ENCODE peak calls at places on chromosomes 1 and 21, in seven cellular contexts. One of them, this sample, is unnamed.
A peak's percentile ranks its signal among the peaks of the same experiment; 100 is the strongest.

GRCh38 chr1:48177257-48177656 is 45.3 kb upstream of the SLC5A9 start:
- DNase-seq in thoracic aorta: no peak
- DNase-seq in uterus: no peak
- DNase-seq in WERI-Rb-1: no peak
- DNase-seq in AG04450: no peak
- DNase-seq in pancreas: no peak
- DNase-seq in right atrium auricular region: no peak
- DNase-seq in this sample: no peak

GRCh38 chr1:188514917-188515316 is 1686.2 kb downstream of the PLA2G4A start:
- DNase-seq in thoracic aorta: no peak
- DNase-seq in uterus: no peak
- DNase-seq in WERI-Rb-1: no peak
- DNase-seq in AG04450: no peak
- DNase-seq in pancreas: no peak
- DNase-seq in right atrium auricular region: no peak
- DNase-seq in this sample: no peak

GRCh38 chr1:214551436-214552173 is at the start of gene PTPN14:
- DNase-seq in thoracic aorta: peak; percentile 36
- DNase-seq in uterus: peak; percentile 92
- DNase-seq in WERI-Rb-1: peak; percentile 68
- DNase-seq in AG04450: peak; percentile 87
- DNase-seq in pancreas: peak; percentile 91
- DNase-seq in right atrium auricular region: peak; percentile 89
- DNase-seq in this sample: peak; percentile 85

GRCh38 chr1:201503397-201504176 is 3.3 kb downstream of the CSRP1 start:
- DNase-seq in thoracic aorta: peak; percentile 62
- DNase-seq in uterus: peak; percentile 84
- DNase-seq in WERI-Rb-1: peak; percentile 63
- DNase-seq in AG04450: peak; percentile 98
- DNase-seq in pancreas: no peak
- DNase-seq in right atrium auricular region: peak; percentile 83
- DNase-seq in this sample: peak; percentile 97

GRCh38 chr1:25890249-25891034 is 14.9 kb upstream of the PAQR7 start:
- DNase-seq in thoracic aorta: no peak
- DNase-seq in uterus: no peak
- DNase-seq in WERI-Rb-1: no peak
- DNase-seq in AG04450: no peak
- DNase-seq in pancreas: no peak
- DNase-seq in right atrium auricular region: no peak
- DNase-seq in this sample: peak; percentile 98

GRCh38 chr1:116990612-116991151 is 10.9 kb upstream of the CD101 start:
- DNase-seq in thoracic aorta: peak; percentile 60
- DNase-seq in uterus: peak; percentile 31
- DNase-seq in WERI-Rb-1: no peak
- DNase-seq in AG04450: no peak
- DNase-seq in pancreas: no peak
- DNase-seq in right atrium auricular region: peak; percentile 95
- DNase-seq in this sample: peak; percentile 90

GRCh38 chr1:81801032-81801833 is 499 bp downstream of the ADGRL2 start:
- DNase-seq in thoracic aorta: peak; percentile 38
- DNase-seq in uterus: peak; percentile 74
- DNase-seq in WERI-Rb-1: peak; percentile 96
- DNase-seq in AG04450: peak; percentile 66
- DNase-seq in pancreas: peak; percentile 72
- DNase-seq in right atrium auricular region: peak; percentile 81
- DNase-seq in this sample: peak; percentile 77

GRCh38 chr1:207059881-207060280 is 6.8 kb downstream of the PFKFB2 start:
- DNase-seq in thoracic aorta: no peak
- DNase-seq in uterus: no peak
- DNase-seq in WERI-Rb-1: no peak
- DNase-seq in AG04450: no peak
- DNase-seq in pancreas: no peak
- DNase-seq in right atrium auricular region: no peak
- DNase-seq in this sample: no peak

GRCh38 chr21:43767498-43767979 is 8.6 kb downstream of the CSTB start:
- DNase-seq in thoracic aorta: no peak
- DNase-seq in uterus: no peak
- DNase-seq in WERI-Rb-1: no peak
- DNase-seq in AG04450: no peak
- DNase-seq in pancreas: no peak
- DNase-seq in right atrium auricular region: no peak
- DNase-seq in this sample: no peak

GRCh38 chr1:92933459-92933858 is 27.8 kb downstream of the DIPK1A start:
- DNase-seq in thoracic aorta: no peak
- DNase-seq in uterus: no peak
- DNase-seq in WERI-Rb-1: no peak
- DNase-seq in AG04450: no peak
- DNase-seq in pancreas: no peak
- DNase-seq in right atrium auricular region: no peak
- DNase-seq in this sample: peak; percentile 94

GRCh38 chr1:92929461-92929860 is 31.8 kb downstream of the DIPK1A start:
- DNase-seq in thoracic aorta: no peak
- DNase-seq in uterus: no peak
- DNase-seq in WERI-Rb-1: no peak
- DNase-seq in AG04450: no peak
- DNase-seq in pancreas: no peak
- DNase-seq in right atrium auricular region: no peak
- DNase-seq in this sample: peak; percentile 38

GRCh38 chr1:92934395-92935378 is 26.6 kb downstream of the DIPK1A start:
- DNase-seq in thoracic aorta: no peak
- DNase-seq in uterus: peak; percentile 40
- DNase-seq in WERI-Rb-1: no peak
- DNase-seq in AG04450: peak; percentile 50
- DNase-seq in pancreas: no peak
- DNase-seq in right atrium auricular region: no peak
- DNase-seq in this sample: peak; percentile 33

GRCh38 chr1:92927870-92928269 is 33.4 kb downstream of the DIPK1A start:
- DNase-seq in thoracic aorta: no peak
- DNase-seq in uterus: no peak
- DNase-seq in WERI-Rb-1: no peak
- DNase-seq in AG04450: no peak
- DNase-seq in pancreas: no peak
- DNase-seq in right atrium auricular region: no peak
- DNase-seq in this sample: no peak

DNA sequence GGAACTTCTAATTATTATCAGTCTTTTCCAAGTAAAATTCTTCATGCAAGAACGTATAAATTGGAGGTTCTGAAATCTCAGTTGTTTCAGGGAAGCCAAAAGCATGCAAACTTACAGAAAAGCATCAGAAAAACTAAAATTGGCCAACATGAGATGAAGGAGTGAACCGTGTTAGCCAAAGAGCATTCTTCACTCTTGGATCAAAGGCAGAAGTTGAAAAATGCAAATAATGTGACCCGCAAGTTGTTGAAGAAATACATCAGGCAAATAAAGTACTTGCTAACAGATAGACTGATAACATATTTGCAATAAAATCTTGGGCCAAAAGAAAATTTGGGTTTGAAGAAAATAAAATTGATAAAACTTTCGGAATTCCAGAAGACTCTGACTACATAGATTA is 29.6 kb downstream of the DIPK1A start:
- DNase-seq in thoracic aorta: no peak
- DNase-seq in uterus: no peak
- DNase-seq in WERI-Rb-1: no peak
- DNase-seq in AG04450: no peak
- DNase-seq in pancreas: no peak
- DNase-seq in right atrium auricular region: no peak
- DNase-seq in this sample: no peak
- TF ChIP-seq CTCF in thoracic aorta: no peak
- TF ChIP-seq CTCF in uterus: no peak
- TF ChIP-seq CTCF in WERI-Rb-1: no peak
- TF ChIP-seq CTCF in AG04450: no peak
- TF ChIP-seq CTCF in pancreas: no peak
- TF ChIP-seq CTCF in right atrium auricular region: no peak
- TF ChIP-seq CTCF in this sample: no peak

GRCh38 chr1:2043886-2044285 is 6.3 kb upstream of the PRKCZ start:
- DNase-seq in thoracic aorta: no peak
- DNase-seq in uterus: no peak
- DNase-seq in WERI-Rb-1: no peak
- DNase-seq in AG04450: no peak
- DNase-seq in pancreas: no peak
- DNase-seq in right atrium auricular region: no peak
- DNase-seq in this sample: no peak

GRCh38 chr1:2045468-2046224 is 4.6 kb upstream of the PRKCZ start:
- DNase-seq in thoracic aorta: no peak
- DNase-seq in uterus: no peak
- DNase-seq in WERI-Rb-1: no peak
- DNase-seq in AG04450: no peak
- DNase-seq in pancreas: no peak
- DNase-seq in right atrium auricular region: no peak
- DNase-seq in this sample: no peak

GRCh38 chr1:2046225-2046917 is 3.8 kb upstream of the PRKCZ start:
- DNase-seq in thoracic aorta: no peak
- DNase-seq in uterus: no peak
- DNase-seq in WERI-Rb-1: peak; percentile 92
- DNase-seq in AG04450: no peak
- DNase-seq in pancreas: peak; percentile 94
- DNase-seq in right atrium auricular region: no peak
- DNase-seq in this sample: peak; percentile 49

GRCh38 chr1:2042830-2043773 is 7.1 kb upstream of the PRKCZ start:
- DNase-seq in thoracic aorta: no peak
- DNase-seq in uterus: no peak
- DNase-seq in WERI-Rb-1: no peak
- DNase-seq in AG04450: no peak
- DNase-seq in pancreas: no peak
- DNase-seq in right atrium auricular region: no peak
- DNase-seq in this sample: no peak

DNA sequence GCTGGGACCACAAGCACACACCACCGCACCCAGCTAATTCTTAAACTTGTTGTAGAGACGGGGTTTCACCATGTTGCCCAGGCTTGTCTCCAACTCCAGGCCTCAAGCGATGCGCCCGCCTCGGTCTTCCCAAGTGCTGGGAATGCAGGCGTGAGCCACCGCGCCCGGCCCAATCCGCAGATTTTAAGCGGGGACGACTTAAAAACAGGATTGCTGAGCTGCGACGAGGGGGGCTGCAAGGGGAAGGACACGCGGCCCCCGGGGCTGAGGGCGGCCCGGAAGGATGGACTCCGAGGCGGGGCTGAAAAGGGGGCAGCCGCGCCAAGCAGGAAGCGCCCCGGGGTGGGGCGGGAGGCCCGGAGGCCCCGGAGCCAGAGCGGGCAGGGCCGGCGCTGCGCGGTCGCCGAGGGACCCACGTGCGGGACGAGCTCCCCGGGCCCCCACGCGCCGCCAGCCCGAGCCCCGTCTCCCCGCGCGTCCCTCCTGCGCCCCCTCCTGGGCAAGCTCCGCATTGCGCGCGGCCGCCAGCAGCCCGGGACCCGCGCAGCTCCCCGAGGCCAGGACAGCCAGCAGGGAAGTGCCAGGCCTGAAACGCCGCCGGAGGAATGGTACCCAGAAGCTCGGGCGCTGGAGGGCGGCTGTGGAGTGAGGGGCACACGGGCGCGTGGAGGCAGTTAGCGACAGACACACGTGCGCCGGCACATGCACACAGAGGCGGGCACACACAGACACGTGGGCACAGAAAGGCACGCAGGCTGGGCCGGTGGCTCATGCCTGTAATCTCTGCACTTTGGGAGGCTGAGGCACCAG is 5.5 kb upstream of the PRKCZ start:
- DNase-seq in thoracic aorta: no peak
- DNase-seq in uterus: peak; percentile 73
- DNase-seq in WERI-Rb-1: peak; percentile 65
- DNase-seq in AG04450: no peak
- DNase-seq in pancreas: peak; percentile 95
- DNase-seq in right atrium auricular region: no peak
- DNase-seq in this sample: peak; percentile 12
- H3K27me3 ChIP-seq in thoracic aorta: no peaks in the 10 kb centered on the region
- H3K27me3 ChIP-seq in uterus: peaks cover 6% of the 10 kb centered on the region
- H3K27me3 ChIP-seq in WERI-Rb-1: no peaks in the 10 kb centered on the region
- H3K27me3 ChIP-seq in AG04450: peaks cover 41% of the 10 kb centered on the region
- H3K27me3 ChIP-seq in pancreas: no peaks in the 10 kb centered on the region
- H3K27me3 ChIP-seq in right atrium auricular region: no peaks in the 10 kb centered on the region
- H3K27me3 ChIP-seq in this sample: no peaks in the 10 kb centered on the region

DNA sequence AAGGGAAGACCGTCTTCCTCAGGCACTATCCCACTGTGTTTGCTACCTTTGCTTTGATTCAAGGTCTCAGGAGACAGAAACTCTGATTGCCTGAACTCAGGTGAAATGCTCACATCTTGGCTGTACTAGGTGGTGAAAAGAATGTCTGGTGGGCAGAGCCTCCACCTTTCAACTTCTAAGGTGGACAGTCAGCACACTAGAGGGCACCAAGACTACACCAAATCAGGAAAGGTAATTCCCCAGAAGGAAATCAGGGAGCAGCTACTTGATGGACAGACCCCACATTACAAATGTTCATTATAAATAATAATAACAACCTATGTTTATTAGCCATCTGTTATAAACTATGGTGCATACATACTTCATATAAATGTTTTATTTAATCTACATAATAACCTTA is 220.9 kb downstream of the ATG4C start:
- DNase-seq in thoracic aorta: no peak
- DNase-seq in uterus: no peak
- DNase-seq in WERI-Rb-1: peak; percentile 13
- DNase-seq in AG04450: no peak
- DNase-seq in pancreas: no peak
- DNase-seq in right atrium auricular region: no peak
- DNase-seq in this sample: peak; percentile 8
- TF ChIP-seq CTCF in thoracic aorta: no peak
- TF ChIP-seq CTCF in uterus: no peak
- TF ChIP-seq CTCF in WERI-Rb-1: peak; percentile 26
- TF ChIP-seq CTCF in AG04450: no peak
- TF ChIP-seq CTCF in pancreas: no peak
- TF ChIP-seq CTCF in right atrium auricular region: no peak
- TF ChIP-seq CTCF in this sample: no peak

GRCh38 chr1:110773813-110774212 is 99.1 kb upstream of the KCNA3 start:
- DNase-seq in thoracic aorta: no peak
- DNase-seq in uterus: no peak
- DNase-seq in WERI-Rb-1: no peak
- DNase-seq in AG04450: no peak
- DNase-seq in pancreas: no peak
- DNase-seq in right atrium auricular region: no peak
- DNase-seq in this sample: no peak

GRCh38 chr1:110778821-110779220 is 94.1 kb upstream of the CD53 start:
- DNase-seq in thoracic aorta: no peak
- DNase-seq in uterus: no peak
- DNase-seq in WERI-Rb-1: no peak
- DNase-seq in AG04450: no peak
- DNase-seq in pancreas: no peak
- DNase-seq in right atrium auricular region: no peak
- DNase-seq in this sample: no peak

GRCh38 chr1:110774398-110774797 is 98.5 kb upstream of the CD53 start:
- DNase-seq in thoracic aorta: no peak
- DNase-seq in uterus: no peak
- DNase-seq in WERI-Rb-1: no peak
- DNase-seq in AG04450: no peak
- DNase-seq in pancreas: no peak
- DNase-seq in right atrium auricular region: no peak
- DNase-seq in this sample: no peak

GRCh38 chr1:110779617-110780016 is 93.3 kb upstream of the CD53 start:
- DNase-seq in thoracic aorta: no peak
- DNase-seq in uterus: no peak
- DNase-seq in WERI-Rb-1: no peak
- DNase-seq in AG04450: no peak
- DNase-seq in pancreas: no peak
- DNase-seq in right atrium auricular region: no peak
- DNase-seq in this sample: no peak

DNA sequence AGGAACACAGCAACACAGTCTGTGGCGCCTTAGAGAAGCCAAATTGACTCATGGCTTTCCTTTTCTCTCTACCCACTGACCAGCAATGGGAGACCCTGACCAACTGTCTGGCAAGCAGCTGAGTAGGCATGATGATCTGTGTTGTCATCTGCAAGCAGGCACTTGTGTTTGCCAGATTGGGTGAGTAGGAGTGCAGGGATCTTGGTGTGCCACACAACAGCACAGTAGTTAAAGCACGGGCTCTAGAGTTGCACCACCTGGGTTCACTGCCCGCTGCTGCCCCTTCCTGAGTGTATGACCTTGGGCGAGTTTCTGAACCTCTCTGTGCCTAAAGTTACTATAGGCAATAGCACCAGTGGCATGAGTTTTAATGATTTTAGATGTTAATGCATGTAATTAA is 95.7 kb upstream of the CD53 start:
- DNase-seq in thoracic aorta: no peak
- DNase-seq in uterus: no peak
- DNase-seq in WERI-Rb-1: no peak
- DNase-seq in AG04450: no peak
- DNase-seq in pancreas: no peak
- DNase-seq in right atrium auricular region: no peak
- DNase-seq in this sample: peak; percentile 2
- H3K27me3 ChIP-seq in thoracic aorta: no peaks in the 10 kb centered on the region
- H3K27me3 ChIP-seq in uterus: no peaks in the 10 kb centered on the region
- H3K27me3 ChIP-seq in WERI-Rb-1: no peaks in the 10 kb centered on the region
- H3K27me3 ChIP-seq in AG04450: peaks cover 3% of the 10 kb centered on the region
- H3K27me3 ChIP-seq in pancreas: no peaks in the 10 kb centered on the region
- H3K27me3 ChIP-seq in right atrium auricular region: no peaks in the 10 kb centered on the region
- H3K27me3 ChIP-seq in this sample: peaks cover 2% of the 10 kb centered on the region